ENCODE peak calls at places on chromosomes 13 and 19, in six cellular contexts. O, S, B, C, P and A are unnamed samples. For H3K9me2, the result is how much of the 10 kb centered on the place peaks cover.

GRCh38 chr13:30734434-30734833 is 909 bp upstream of the ALOX5AP start:
- DNase-seq in O (no peak), S (peak), B (no peak), C (peak), P (peak), A (no peak)

GRCh38 chr19:14476663-14477401 is 1.7 kb upstream of the PTGER1 start:
- DNase-seq in O (peak), S (peak), B (peak), C (peak), P (peak), A (no peak)

GRCh38 chr19:37160153-37160552 is 12.3 kb downstream of the ZNF585A start:
- DNase-seq in O (no peak), S (no peak), B (no peak), C (no peak), P (no peak), A (no peak)

GRCh38 chr13:96686286-96686685 is 308.0 kb downstream of the OXGR1 start:
- DNase-seq in O (no peak), S (no peak), B (no peak), C (no peak), P (no peak), A (no peak)

GRCh38 chr13:60617863-60618733 is 221.1 kb downstream of the TDRD3 start:
- DNase-seq in O (no peak), S (peak), B (no peak), C (peak), P (no peak), A (peak)

GRCh38 chr19:30671622-30672051 is 299.5 kb downstream of the ZNF536 start:
- DNase-seq in O (no peak), S (no peak), B (no peak), C (no peak), P (no peak), A (no peak)

GRCh38 chr13:99303863-99304521 is 3.2 kb downstream of the GPR183 start:
- DNase-seq in O (no peak), S (no peak), B (no peak), C (no peak), P (no peak), A (no peak)

GRCh38 chr13:76948139-76948538 is at the start of gene ACOD1:
- DNase-seq in O (no peak), S (peak), B (no peak), C (peak), P (no peak), A (no peak)

GRCh38 chr19:7382694-7383093 is 34.0 kb downstream of the ARHGEF18 start:
- DNase-seq in O (no peak), S (no peak), B (no peak), C (no peak), P (peak), A (no peak)

GRCh38 chr19:33177417-33177976 is 16.6 kb upstream of the LRP3 start:
- DNase-seq in O (no peak), S (peak), B (no peak), C (peak), P (peak), A (peak)

GRCh38 chr13:36973621-36974268 is 25.4 kb downstream of the ALG5 start:
- DNase-seq in O (no peak), S (no peak), B (peak), C (no peak), P (no peak), A (no peak)

GRCh38 chr19:5338661-5339469 is 1.7 kb downstream of the PTPRS start:
- DNase-seq in O (no peak), S (no peak), B (no peak), C (no peak), P (no peak), A (peak)

GRCh38 chr19:39083983-39084731 is at the start of gene ACP7:
- DNase-seq in O (no peak), S (peak), B (no peak), C (peak), P (peak), A (peak)

GRCh38 chr19:39927524-39928356 is 6.7 kb downstream of the FCGBP start:
- DNase-seq in O (no peak), S (no peak), B (no peak), C (no peak), P (no peak), A (no peak)

GRCh38 chr13:79522583-79522982 is 41.6 kb downstream of the NDFIP2 start:
- DNase-seq in O (no peak), S (peak), B (no peak), C (peak), P (no peak), A (no peak)

GRCh38 chr13:34941436-34941834 is 635 bp upstream of the NBEA start:
- DNase-seq in O (no peak), S (peak), B (peak), C (no peak), P (no peak), A (no peak)

GRCh38 chr13:34941835-34942731 is at the start of gene NBEA:
- DNase-seq in O (peak), S (peak), B (peak), C (peak), P (peak), A (peak)

GRCh38 chr13:34939771-34940170 is 2.3 kb upstream of the NBEA start:
- DNase-seq in O (no peak), S (no peak), B (no peak), C (no peak), P (no peak), A (no peak)

GRCh38 chr13:34942732-34943674 is 933 bp downstream of the NBEA start:
- DNase-seq in O (no peak), S (peak), B (peak), C (peak), P (no peak), A (peak)

DNA sequence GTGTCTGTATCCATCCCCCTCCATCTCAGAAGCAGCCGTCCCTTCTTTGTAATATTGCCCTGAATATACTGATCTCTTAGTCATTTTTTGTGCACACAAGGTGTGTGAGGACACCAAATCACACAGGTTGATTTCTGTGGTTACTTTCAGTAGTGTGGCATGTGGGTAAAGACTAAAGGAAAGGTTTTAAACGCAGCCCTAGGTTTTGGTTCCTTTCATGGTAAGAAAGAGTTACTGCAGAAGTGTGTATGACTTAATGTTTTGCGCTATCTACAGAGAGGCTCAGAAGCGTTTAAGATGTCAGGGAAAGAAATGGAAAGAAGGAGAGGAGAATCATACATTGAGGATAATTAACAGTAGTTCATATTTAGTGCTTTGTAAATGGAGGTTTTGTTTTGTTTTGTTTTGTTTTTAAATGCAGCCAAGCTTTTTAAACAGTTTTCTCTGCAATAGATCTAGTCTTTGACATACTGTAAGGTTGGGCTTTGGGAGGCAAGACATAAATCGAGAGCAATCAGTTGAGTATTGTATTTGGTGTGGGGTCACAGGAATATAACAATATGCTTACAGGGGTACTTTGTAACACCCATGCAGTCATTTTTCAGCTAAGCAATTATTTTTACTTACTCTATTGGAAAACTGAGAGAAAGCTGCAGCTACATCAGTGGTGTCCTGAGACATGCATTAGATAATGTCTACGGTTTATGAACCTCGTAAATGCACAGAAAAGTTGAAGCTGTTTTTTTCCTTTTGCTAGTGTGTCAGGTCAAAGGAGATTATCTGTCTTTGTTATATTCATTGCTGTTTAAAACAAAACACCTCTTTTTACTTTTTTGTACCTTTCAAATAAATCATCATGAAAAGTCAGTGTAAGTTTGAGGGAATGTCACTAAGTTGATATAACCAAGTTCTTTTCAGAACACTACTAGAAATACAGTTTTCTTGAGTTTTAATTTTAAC is 1.9 kb downstream of the NBEA start:
- DNase-seq in O (no peak), S (no peak), B (peak), C (peak), P (no peak), A (no peak)
- H2AFZ ChIP-seq in O (no peak), S (peak), B (peak), C (peak), P (no peak), A (no peak)

GRCh38 chr19:49507803-49508494 is 4.5 kb upstream of the FCGRT start:
- DNase-seq in O (no peak), S (no peak), B (no peak), C (no peak), P (no peak), A (no peak)
- H3K9me2 ChIP-seq in O (under half), S (under half), B (under half), C (under half), P (under half), A (under half)

GRCh38 chr13:101915755-101916107 is 463.3 kb downstream of the ITGBL1 start:
- DNase-seq in O (no peak), S (no peak), B (no peak), C (no peak), P (no peak), A (peak)

GRCh38 chr13:101917475-101917810 is 465.0 kb downstream of the ITGBL1 start:
- DNase-seq in O (no peak), S (no peak), B (no peak), C (no peak), P (no peak), A (peak)

GRCh38 chr13:101915333-101915732 is 462.9 kb downstream of the ITGBL1 start:
- DNase-seq in O (no peak), S (no peak), B (no peak), C (no peak), P (peak), A (peak)

GRCh38 chr13:101916758-101917474 is 464.4 kb downstream of the ITGBL1 start:
- DNase-seq in O (no peak), S (no peak), B (no peak), C (no peak), P (no peak), A (peak)

GRCh38 chr13:101916108-101916757 is 463.8 kb downstream of the ITGBL1 start:
- DNase-seq in O (no peak), S (peak), B (no peak), C (no peak), P (no peak), A (peak)
- H2AFZ ChIP-seq in O (no peak), S (no peak), B (no peak), C (no peak), P (no peak), A (peak)

GRCh38 chr13:111632906-111633305 is 312.5 kb downstream of the TEX29 start:
- DNase-seq in O (no peak), S (no peak), B (no peak), C (no peak), P (no peak), A (peak)

GRCh38 chr13:111636271-111636670 is 315.8 kb downstream of the TEX29 start:
- DNase-seq in O (no peak), S (no peak), B (no peak), C (no peak), P (no peak), A (no peak)

GRCh38 chr13:111630411-111630810 is 310.0 kb downstream of the TEX29 start:
- DNase-seq in O (no peak), S (no peak), B (no peak), C (no peak), P (no peak), A (peak)

GRCh38 chr13:111634410-111634809 is 314.0 kb downstream of the TEX29 start:
- DNase-seq in O (no peak), S (no peak), B (no peak), C (no peak), P (no peak), A (peak)

GRCh38 chr13:111633401-111633800 is 313.0 kb downstream of the TEX29 start:
- DNase-seq in O (no peak), S (no peak), B (no peak), C (no peak), P (no peak), A (no peak)
- H3K9me2 ChIP-seq in O (under half), S (under half), B (under half), C (under half), P (under half), A (under half)

GRCh38 chr19:54147676-54148075 is 10.1 kb downstream of the CNOT3 start:
- DNase-seq in O (no peak), S (no peak), B (no peak), C (no peak), P (no peak), A (no peak)

GRCh38 chr19:54152267-54152666 is 7.3 kb downstream of the LENG1 start:
- DNase-seq in O (no peak), S (no peak), B (no peak), C (no peak), P (peak), A (no peak)

GRCh38 chr19:54151362-54152035 is 8.0 kb downstream of the LENG1 start:
- DNase-seq in O (no peak), S (no peak), B (no peak), C (no peak), P (no peak), A (no peak)

GRCh38 chr19:54148158-54148557 is 10.6 kb downstream of the CNOT3 start:
- DNase-seq in O (no peak), S (no peak), B (no peak), C (no peak), P (no peak), A (no peak)

GRCh38 chr19:54149021-54149812 is 10.3 kb downstream of the LENG1 start:
- DNase-seq in O (no peak), S (no peak), B (no peak), C (no peak), P (no peak), A (no peak)
- H2AFZ ChIP-seq in O (no peak), S (no peak), B (no peak), C (no peak), P (no peak), A (no peak)

GRCh38 chr13:84668637-84669036 is 786.4 kb upstream of the SLITRK1 start:
- DNase-seq in O (no peak), S (no peak), B (no peak), C (no peak), P (no peak), A (no peak)
- H3K9me2 ChIP-seq in O (under half), S (under half), B (under half), C (under half), P (under half), A (under half)

GRCh38 chr19:46520616-46521015 is 24.9 kb upstream of the PNMA8B start:
- DNase-seq in O (no peak), S (no peak), B (no peak), C (no peak), P (no peak), A (peak)
- H2AFZ ChIP-seq in O (no peak), S (no peak), B (peak), C (no peak), P (no peak), A (peak)

GRCh38 chr13:50588736-50589135 is 254.8 kb downstream of the DLEU7 start:
- DNase-seq in O (no peak), S (peak), B (no peak), C (no peak), P (no peak), A (no peak)

GRCh38 chr13:50587122-50587521 is 256.4 kb downstream of the DLEU7 start:
- DNase-seq in O (no peak), S (no peak), B (peak), C (no peak), P (no peak), A (no peak)

GRCh38 chr13:50587839-50588373 is 255.6 kb downstream of the DLEU7 start:
- DNase-seq in O (no peak), S (no peak), B (no peak), C (no peak), P (no peak), A (no peak)

GRCh38 chr13:50589651-50590054 is 253.8 kb downstream of the DLEU7 start:
- DNase-seq in O (no peak), S (peak), B (no peak), C (peak), P (no peak), A (no peak)

GRCh38 chr13:50589139-50589538 is 254.4 kb downstream of the DLEU7 start:
- DNase-seq in O (no peak), S (peak), B (no peak), C (peak), P (no peak), A (no peak)
- H3K9me2 ChIP-seq in O (under half), S (under half), B (under half), C (under half), P (under half), A (under half)

DNA sequence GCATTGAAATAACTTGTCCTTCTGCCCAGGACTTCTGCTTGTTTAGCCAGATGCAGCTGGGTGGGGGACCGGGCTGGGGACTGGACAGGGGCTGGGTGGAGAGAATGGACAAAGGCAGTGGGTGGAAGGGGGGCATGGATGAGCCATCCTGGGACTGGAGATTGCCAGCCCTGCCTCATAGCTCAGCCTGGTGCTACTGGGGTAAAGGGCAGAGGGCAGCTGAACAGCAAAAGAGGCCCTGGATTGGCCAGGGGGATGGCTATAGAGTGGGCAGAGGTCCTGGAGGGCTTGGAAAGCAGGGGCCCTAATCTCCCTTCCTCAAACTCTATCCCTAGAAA is 17.7 kb upstream of the PLAUR start:
- DNase-seq in O (no peak), S (no peak), B (no peak), C (no peak), P (no peak), A (no peak)
- H2AFZ ChIP-seq in O (no peak), S (no peak), B (no peak), C (no peak), P (no peak), A (peak)

DNA sequence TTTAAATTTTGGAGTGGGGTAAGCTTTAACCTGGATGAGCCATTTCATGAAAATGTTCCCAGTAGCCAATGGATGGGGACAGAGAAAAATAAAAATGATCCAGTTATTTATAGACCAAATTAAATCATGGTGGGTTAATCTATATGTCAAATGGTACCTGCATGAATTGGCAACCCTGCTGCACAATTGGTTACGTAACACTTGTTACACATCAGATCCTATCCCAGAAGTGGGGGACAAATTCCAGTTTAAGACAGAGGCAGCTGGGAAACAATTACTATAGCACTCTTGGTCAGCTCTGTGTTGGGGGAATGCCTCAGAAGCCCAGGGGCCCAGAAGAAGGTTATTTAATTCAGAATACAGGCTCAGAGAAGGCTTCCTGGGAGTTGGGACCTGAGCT is 81.1 kb upstream of the FLT1 start:
- DNase-seq in O (no peak), S (no peak), B (no peak), C (no peak), P (no peak), A (no peak)
- H3K9me2 ChIP-seq in O (under half), S (under half), B (under half), C (under half), P (under half), A (under half)